ENCODE peak calls at places on chromosome 17, in five cellular contexts. C is hepatic stellate cell; V is GM04504; O is stimulated activated CD4-positive, alpha-beta T cell treated with anti-CD3 and anti-CD28 coated beads, Interleukin-2, amount 100 ng/mL, for 24 hours; N is T-helper 2 cell. S is an unnamed sample.
A peak's percentile ranks its signal among the peaks of the same experiment; 100 is the strongest.

GRCh38 chr17:80717661-80718060 is 173.0 kb downstream of the RPTOR start:
- DNase-seq in N (no peak), V (no peak), O (no peak), C (no peak), S (no peak)

GRCh38 chr17:50055426-50056216 is at the start of gene ITGA3:
- DNase-seq in N (peak; percentile 40), C (peak; percentile 91), O (peak; percentile 64), V (peak; percentile 68), S (peak; percentile 80)

GRCh38 chr17:29190039-29190438 is 9.8 kb upstream of the MYO18A start:
- DNase-seq in N (no peak), O (no peak), V (no peak), C (no peak), S (no peak)

GRCh38 chr17:35944151-35944550 is 638 bp upstream of the LYZL6 start:
- DNase-seq in O (no peak), N (no peak), V (no peak), C (peak; percentile 18), S (no peak)

GRCh38 chr17:81534157-81535006 is 6.2 kb downstream of the FSCN2 start:
- DNase-seq in O (no peak), N (no peak), C (peak; percentile 63), V (no peak), S (no peak)

GRCh38 chr17:76726766-76727718 is at the start of gene METTL23:
- DNase-seq in C (peak; percentile 76), V (no peak), O (peak; percentile 80), N (peak; percentile 84), S (no peak)

GRCh38 chr17:35588196-35588920 is 1.2 kb downstream of the AP2B1 start:
- DNase-seq in V (no peak), C (no peak), O (no peak), N (peak; percentile 78), S (no peak)

GRCh38 chr17:49565948-49566491 is 9.7 kb upstream of the NXPH3 start:
- DNase-seq in V (no peak), N (no peak), O (no peak), C (no peak), S (no peak)

GRCh38 chr17:67025216-67025792 is 19.1 kb upstream of the CACNG1 start:
- DNase-seq in O (no peak), C (no peak), N (no peak), V (no peak), S (no peak)

GRCh38 chr17:17645961-17646360 is 35.3 kb upstream of the RAI1 start:
- DNase-seq in C (no peak), V (no peak), N (no peak), O (no peak), S (no peak)

GRCh38 chr17:66662496-66662895 is 172.4 kb upstream of the CACNG5 start:
- DNase-seq in N (no peak), V (no peak), C (no peak), O (no peak), S (no peak)

GRCh38 chr17:73423806-73424205 is 112.0 kb upstream of the CDC42EP4 start:
- DNase-seq in V (no peak), C (no peak), N (no peak), O (no peak), S (no peak)

GRCh38 chr17:75832652-75833400 is 11.4 kb downstream of the UNC13D start:
- DNase-seq in N (peak; percentile 60), V (no peak), C (no peak), O (peak; percentile 40), S (peak; percentile 35)

GRCh38 chr17:81976332-81977210 is 858 bp upstream of the ASPSCR1 start:
- DNase-seq in O (peak; percentile 50), C (no peak), N (peak; percentile 15), V (no peak), S (no peak)

GRCh38 chr17:8801135-8801840 is 2.1 kb upstream of the MFSD6L start:
- DNase-seq in O (no peak), V (no peak), N (no peak), C (no peak), S (no peak)